ENCODE peak calls at places on chromosomes 2 and 18, in seven cellular contexts. D, K, A, I, E, V and X are unnamed samples.

GRCh38 chr2:69033427-69034095 is 20.6 kb downstream of the ANTXR1 start:
- DNase-seq in K (no peak), V (no peak), A (no peak), D (no peak), E (no peak), I (no peak), X (no peak)

GRCh38 chr2:215022418-215022817 is 116.0 kb downstream of the ABCA12 start:
- DNase-seq in A (no peak), E (no peak), V (peak), D (no peak), K (peak), I (no peak), X (no peak)

GRCh38 chr18:23550898-23551297 is 35.4 kb downstream of the NPC1 start:
- DNase-seq in D (no peak), E (no peak), V (no peak), K (no peak), I (no peak), A (no peak), X (no peak)

GRCh38 chr2:68317971-68318685 is 1.6 kb downstream of the CNRIP1 start:
- DNase-seq in D (no peak), V (no peak), E (no peak), I (no peak), A (no peak), K (no peak), X (no peak)

GRCh38 chr2:158391876-158392275 is 64.7 kb downstream of the CCDC148 start:
- DNase-seq in D (no peak), V (peak), A (peak), K (no peak), I (no peak), E (no peak), X (no peak)

GRCh38 chr2:222656544-222657446 is 903 bp upstream of the FARSB start:
- DNase-seq in V (peak), K (no peak), D (no peak), E (no peak), I (no peak), A (no peak), X (no peak)

GRCh38 chr2:72043985-72044384 is 103.7 kb downstream of the CYP26B1 start:
- DNase-seq in V (no peak), K (no peak), I (no peak), D (no peak), A (no peak), E (no peak), X (no peak)

GRCh38 chr2:156765450-156765849 is 329.3 kb downstream of the GPD2 start:
- DNase-seq in E (no peak), D (no peak), A (no peak), V (no peak), K (no peak), I (no peak), X (no peak)

GRCh38 chr18:52313213-52313612 is 26.8 kb upstream of the DCC start:
- DNase-seq in E (no peak), K (no peak), I (no peak), V (no peak), D (no peak), A (no peak), X (no peak)

GRCh38 chr2:168639501-168639900 is 162.9 kb upstream of the NOSTRIN start:
- DNase-seq in I (no peak), D (no peak), E (peak), A (no peak), K (no peak), V (peak), X (no peak)

GRCh38 chr2:63842149-63843061 is 709 bp downstream of the UGP2 start:
- DNase-seq in V (peak), E (peak), I (no peak), D (peak), A (no peak), K (peak), X (no peak)

GRCh38 chr2:217142649-217143266 is 282.9 kb upstream of the TNP1 start:
- DNase-seq in I (no peak), A (no peak), D (peak), K (no peak), V (peak), E (no peak), X (peak)

GRCh38 chr18:79524181-79525078 is 128.7 kb downstream of the NFATC1 start:
- DNase-seq in D (no peak), K (no peak), E (peak), V (no peak), A (peak), I (peak), X (no peak)